ENCODE peak calls at places on chromosomes 2 and 18, in four cellular contexts. F, P, M and B are unnamed samples.

GRCh38 chr2:133444411-133444934 is 123.8 kb downstream of the NCKAP5 start:
- DNase-seq in F (no peak), P (no peak), M (no peak), B (no peak)

GRCh38 chr2:231928901-231929725 is 2.9 kb upstream of the NPPC start:
- DNase-seq in F (no peak), P (no peak), M (no peak), B (no peak)

GRCh38 chr2:159774370-159774990 is 23.5 kb downstream of the CD302 start:
- DNase-seq in F (no peak), P (no peak), M (no peak), B (no peak)

GRCh38 chr2:42333579-42333978 is 27.4 kb downstream of the COX7A2L start:
- DNase-seq in F (no peak), P (no peak), M (no peak), B (no peak)

GRCh38 chr2:43475922-43476321 is 119.9 kb downstream of the THADA start:
- DNase-seq in F (no peak), P (no peak), M (no peak), B (no peak)

GRCh38 chr2:172249336-172249735 is 146.6 kb upstream of the DLX2 start:
- DNase-seq in F (no peak), P (no peak), M (no peak), B (no peak)

GRCh38 chr18:3332376-3332775 is 70.4 kb downstream of the MYL12B start:
- DNase-seq in F (no peak), P (no peak), M (no peak), B (no peak)

GRCh38 chr2:241804326-241805276 is 4.4 kb upstream of the NEU4 start:
- DNase-seq in F (no peak), P (peak; percentile 61), M (peak; percentile 20), B (no peak)

GRCh38 chr18:39675358-39675757 is 2109.8 kb upstream of the CELF4 start:
- DNase-seq in F (no peak), P (no peak), M (no peak), B (no peak)

GRCh38 chr2:75356857-75357256 is 157.5 kb upstream of the TACR1 start:
- DNase-seq in F (no peak), P (no peak), M (no peak), B (no peak)

GRCh38 chr2:54429055-54429454 is 27.1 kb upstream of the SPTBN1 start:
- DNase-seq in F (no peak), P (no peak), M (no peak), B (no peak)

GRCh38 chr2:54430649-54431048 is 25.5 kb upstream of the SPTBN1 start:
- DNase-seq in F (no peak), P (no peak), M (no peak), B (no peak)

GRCh38 chr2:54435325-54435724 is 20.8 kb upstream of the SPTBN1 start:
- DNase-seq in F (no peak), P (no peak), M (no peak), B (no peak)

GRCh38 chr2:54429811-54430600 is 26.1 kb upstream of the SPTBN1 start:
- DNase-seq in F (no peak), P (no peak), M (no peak), B (no peak)

DNA sequence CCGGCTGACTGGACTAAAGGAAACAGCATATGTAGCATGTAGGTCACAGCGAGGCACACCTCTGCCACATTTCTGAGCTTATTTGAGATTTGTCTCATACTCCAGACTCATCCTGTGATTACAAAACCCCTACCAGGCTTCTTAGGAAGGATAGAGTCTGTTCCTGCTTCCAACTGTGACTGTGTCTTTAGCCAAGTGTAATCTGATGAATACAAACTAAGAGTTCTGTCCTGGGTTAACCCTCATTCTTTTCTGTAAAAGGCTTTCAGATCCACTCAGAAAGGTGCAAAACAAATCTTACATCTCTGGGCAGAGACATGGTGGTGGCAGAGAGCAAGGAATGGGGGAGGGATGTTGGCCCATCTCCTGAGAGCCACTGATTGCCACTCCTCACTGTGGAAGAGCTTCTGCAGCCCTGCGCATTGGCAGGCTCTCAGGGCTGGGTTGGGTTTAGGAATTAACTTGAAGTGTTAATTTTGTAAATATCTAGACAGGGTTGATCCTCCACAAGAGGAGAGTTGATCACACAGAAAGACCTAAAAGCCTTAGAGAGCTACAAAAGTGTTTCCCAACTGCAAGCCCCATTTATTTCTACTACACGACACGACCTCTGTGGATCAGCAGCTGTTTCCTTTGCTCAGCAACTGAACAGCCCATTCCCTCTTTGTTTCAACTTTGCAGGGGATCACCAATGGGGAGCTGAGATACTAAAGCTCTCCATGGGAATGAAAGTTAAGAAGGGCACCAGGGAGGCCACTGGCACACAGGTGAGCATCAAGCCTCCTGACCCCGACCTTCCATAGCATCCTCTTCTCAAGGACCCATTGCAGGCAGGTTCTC is 23.7 kb upstream of the SPTBN1 start:
- DNase-seq in F (no peak), P (no peak), M (no peak), B (no peak)
- H3K4me1 ChIP-seq in F (no peaks in the 10 kb centered on the region), P (peaks cover 62% of the 10 kb centered on the region), M (no peaks in the 10 kb centered on the region), B (no peaks in the 10 kb centered on the region)

DNA sequence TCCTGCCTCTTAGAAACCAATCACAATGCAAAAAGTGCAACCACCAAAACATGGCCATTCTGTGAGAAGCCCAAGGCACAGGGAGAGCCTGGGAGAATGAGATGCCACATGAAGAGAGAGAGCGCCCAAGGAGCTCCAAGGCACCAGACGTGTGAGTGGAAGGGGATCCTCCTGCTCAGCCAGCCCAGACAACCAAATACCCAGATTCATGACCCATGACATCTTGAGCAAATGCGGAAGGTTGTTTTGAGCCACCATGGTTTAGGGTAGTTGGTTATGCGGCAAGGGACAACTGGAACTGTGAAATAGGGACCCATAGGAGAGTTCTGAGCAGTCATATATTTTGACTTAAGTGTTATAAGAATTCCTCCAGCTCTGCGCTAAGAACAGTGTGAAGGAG is 7.0 kb downstream of the AFF3 start:
- DNase-seq in F (no peak), P (no peak), M (no peak), B (no peak)
- H3K4me1 ChIP-seq in F (no peaks in the 10 kb centered on the region), P (no peaks in the 10 kb centered on the region), M (no peaks in the 10 kb centered on the region), B (no peaks in the 10 kb centered on the region)

GRCh38 chr2:54508521-54508920 is 52.4 kb downstream of the SPTBN1 start:
- DNase-seq in F (no peak), P (no peak), M (no peak), B (no peak)
- H3K4me1 ChIP-seq in F (peaks cover 4% of the 10 kb centered on the region), P (peaks cover 43% of the 10 kb centered on the region), M (peaks cover 8% of the 10 kb centered on the region), B (no peaks in the 10 kb centered on the region)

GRCh38 chr2:112642561-112642960 is 3.2 kb upstream of the SLC20A1 start:
- DNase-seq in F (no peak), P (no peak), M (no peak), B (no peak)
- H3K4me1 ChIP-seq in F (peaks cover 24% of the 10 kb centered on the region), P (peaks cover 17% of the 10 kb centered on the region), M (peaks cover 6% of the 10 kb centered on the region), B (peaks cover 30% of the 10 kb centered on the region)

GRCh38 chr2:20479835-20480234 is 33.0 kb downstream of the RHOB start:
- DNase-seq in F (no peak), P (peak; percentile 27), M (no peak), B (no peak)
- H3K4me1 ChIP-seq in F (peaks cover 2% of the 10 kb centered on the region), P (no peaks in the 10 kb centered on the region), M (peaks cover 5% of the 10 kb centered on the region), B (no peaks in the 10 kb centered on the region)

GRCh38 chr2:196260546-196260945 is 89.2 kb upstream of the STK17B start:
- DNase-seq in F (no peak), P (no peak), M (no peak), B (no peak)
- H3K4me1 ChIP-seq in F (peaks cover 28% of the 10 kb centered on the region), P (peaks cover 9% of the 10 kb centered on the region), M (no peaks in the 10 kb centered on the region), B (no peaks in the 10 kb centered on the region)

DNA sequence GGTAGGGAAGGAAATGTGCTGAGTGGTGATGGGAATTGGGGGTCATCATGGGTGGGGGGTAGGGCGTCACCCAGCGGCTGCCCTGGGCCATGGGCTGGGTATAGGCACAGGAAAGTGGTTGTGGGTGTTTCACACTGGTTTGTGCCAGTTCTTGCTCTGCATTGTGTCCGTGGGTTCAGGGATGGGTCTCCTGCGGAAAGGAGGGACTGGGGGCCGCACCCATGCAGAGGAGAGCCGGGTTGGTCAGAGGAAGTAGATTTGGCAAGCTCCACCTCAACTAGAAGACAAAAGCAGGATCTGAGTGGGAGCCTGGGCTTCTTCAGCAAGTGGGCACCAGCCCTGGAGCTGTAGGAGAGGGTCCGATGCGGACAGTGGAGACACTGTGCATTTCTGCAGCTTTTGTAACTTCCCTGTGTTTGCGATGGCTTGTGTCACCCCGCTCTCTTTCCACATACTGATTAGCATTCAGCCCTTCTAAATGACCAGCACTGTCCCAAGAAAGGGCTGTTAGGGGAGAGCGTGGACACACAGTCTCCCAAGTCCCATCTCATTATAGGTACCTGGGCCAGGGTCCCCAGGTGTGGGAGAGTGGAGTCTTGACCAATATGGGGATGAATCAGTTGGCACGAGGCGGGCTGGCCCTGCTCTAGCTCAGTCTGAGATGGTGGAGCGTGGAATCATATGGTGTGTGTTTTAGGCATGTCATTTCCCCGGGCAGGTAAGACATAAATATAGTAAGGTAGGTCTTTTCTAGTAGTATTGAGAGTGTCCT is 67.2 kb downstream of the LRRFIP1 start:
- DNase-seq in F (no peak), P (peak; percentile 74), M (no peak), B (no peak)
- H3K4me1 ChIP-seq in F (peaks cover 53% of the 10 kb centered on the region), P (peaks cover 79% of the 10 kb centered on the region), M (no peaks in the 10 kb centered on the region), B (peaks cover 67% of the 10 kb centered on the region)

GRCh38 chr18:55317322-55317721 is 270.7 kb downstream of the TCF4 start:
- DNase-seq in F (no peak), P (no peak), M (no peak), B (no peak)

GRCh38 chr18:55320399-55321255 is 267.4 kb downstream of the TCF4 start:
- DNase-seq in F (no peak), P (no peak), M (no peak), B (no peak)

GRCh38 chr18:55319517-55319905 is 268.5 kb downstream of the TCF4 start:
- DNase-seq in F (no peak), P (no peak), M (no peak), B (no peak)

GRCh38 chr18:55317832-55318231 is 270.2 kb downstream of the TCF4 start:
- DNase-seq in F (no peak), P (no peak), M (no peak), B (no peak)

GRCh38 chr18:55318864-55319516 is 269.0 kb downstream of the TCF4 start:
- DNase-seq in F (no peak), P (no peak), M (no peak), B (no peak)
- H3K4me1 ChIP-seq in F (no peaks in the 10 kb centered on the region), P (peaks cover 12% of the 10 kb centered on the region), M (no peaks in the 10 kb centered on the region), B (no peaks in the 10 kb centered on the region)

DNA sequence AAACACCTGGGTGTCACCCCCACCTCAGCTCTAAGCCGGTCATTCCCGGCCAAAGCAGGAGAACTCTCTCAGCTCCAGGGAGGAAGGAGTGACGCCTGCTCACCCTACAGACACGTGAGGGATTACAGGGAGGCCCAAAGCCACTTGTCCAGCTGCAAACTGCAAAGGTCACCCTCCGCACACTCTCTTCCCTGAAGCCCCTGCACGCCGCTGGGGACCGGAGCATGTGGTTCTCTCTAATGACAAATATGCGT is 108.0 kb upstream of the ID2 start:
- DNase-seq in F (no peak), P (no peak), M (no peak), B (no peak)
- H3K4me1 ChIP-seq in F (peaks cover 23% of the 10 kb centered on the region), P (peaks cover 21% of the 10 kb centered on the region), M (no peaks in the 10 kb centered on the region), B (no peaks in the 10 kb centered on the region)

GRCh38 chr18:59906203-59906602 is 6.4 kb downstream of the PMAIP1 start:
- DNase-seq in F (no peak), P (no peak), M (no peak), B (no peak)
- H3K4me1 ChIP-seq in F (peaks cover 64% of the 10 kb centered on the region), P (no peaks in the 10 kb centered on the region), M (no peaks in the 10 kb centered on the region), B (peaks cover 4% of the 10 kb centered on the region)